ENCODE peak calls at places on chromosomes 13 and 19, in eight cellular contexts. P is K562, C is psoas muscle, Z is stomach, F is aorta, N is pancreas, W is DND-41, M is ovary. E is an unnamed sample.

GRCh38 chr13:41603917-41604316 is 146.6 kb downstream of the RGCC start:
- DNase-seq in P (peak; percentile 11), C (peak; percentile 33), Z (no peak), F (no peak), N (no peak), W (no peak), M (no peak), E (peak; percentile 37)

GRCh38 chr13:112616586-112617381 is 28.8 kb upstream of the TUBGCP3 start:
- DNase-seq in P (peak; percentile 57), C (no peak), Z (no peak), F (no peak), N (no peak), W (peak; percentile 48), M (no peak), E (peak; percentile 46)

GRCh38 chr19:17125728-17126677 is 50.4 kb downstream of the MYO9B start:
- DNase-seq in P (no peak), C (peak; percentile 66), Z (peak; percentile 47), F (peak; percentile 90), N (no peak), W (peak; percentile 71), M (no peak), E (peak; percentile 94)

GRCh38 chr13:52845766-52846566 is 2.5 kb downstream of the PCDH8 start:
- DNase-seq in P (no peak), C (peak; percentile 22), Z (no peak), F (peak; percentile 77), N (peak; percentile 80), W (no peak), M (no peak), E (peak; percentile 65)

GRCh38 chr19:51097166-51097736 is 11.0 kb downstream of the CTU1 start:
- DNase-seq in P (peak; percentile 76), C (peak; percentile 47), Z (peak; percentile 77), F (peak; percentile 91), N (no peak), W (peak; percentile 44), M (peak; percentile 78), E (peak; percentile 75)

GRCh38 chr13:76641056-76641455 is 245.1 kb downstream of the KCTD12 start:
- DNase-seq in P (no peak), C (no peak), Z (no peak), F (no peak), N (no peak), W (no peak), M (no peak), E (no peak)

GRCh38 chr13:29131881-29132668 is 311.9 kb downstream of the MTUS2 start:
- DNase-seq in P (no peak), C (no peak), Z (no peak), F (no peak), N (no peak), W (no peak), M (no peak), E (no peak)

GRCh38 chr13:36606060-36606459 is 67.8 kb upstream of the SERTM1 start:
- DNase-seq in P (no peak), C (no peak), Z (no peak), F (no peak), N (no peak), W (no peak), M (no peak), E (no peak)

GRCh38 chr19:4367781-4368127 is 24.4 kb downstream of the MPND start:
- DNase-seq in P (no peak), C (no peak), Z (no peak), F (no peak), N (no peak), W (no peak), M (no peak), E (no peak)

GRCh38 chr19:4368128-4368820 is 24.9 kb downstream of the MPND start:
- DNase-seq in P (no peak), C (no peak), Z (no peak), F (no peak), N (peak; percentile 65), W (no peak), M (no peak), E (peak; percentile 53)

GRCh38 chr19:4365791-4366665 is 22.7 kb downstream of the MPND start:
- DNase-seq in P (no peak), C (no peak), Z (no peak), F (no peak), N (no peak), W (no peak), M (no peak), E (no peak)

GRCh38 chr19:4366666-4367335 is 23.4 kb downstream of the MPND start:
- DNase-seq in P (no peak), C (no peak), Z (no peak), F (peak; percentile 66), N (no peak), W (no peak), M (no peak), E (no peak)

DNA sequence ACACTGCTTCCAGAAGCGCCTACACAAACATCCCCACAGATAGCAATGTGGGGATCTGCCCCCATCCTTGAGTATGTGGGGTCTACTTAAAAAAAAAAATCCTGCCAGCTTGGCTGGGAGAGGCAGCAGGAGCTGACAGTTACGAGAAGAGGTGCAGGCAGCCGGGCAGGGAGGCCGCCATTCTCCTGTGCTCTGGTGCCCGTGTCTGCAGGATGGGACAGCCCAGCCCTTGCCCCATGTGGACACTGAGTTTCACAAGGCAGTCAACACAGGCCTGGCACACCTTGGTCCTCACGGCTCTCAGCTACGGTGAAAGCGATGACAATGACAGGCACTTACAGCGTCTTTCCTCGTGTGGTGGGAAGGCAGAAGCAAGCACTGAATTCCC is 24.0 kb downstream of the MPND start:
- DNase-seq in P (no peak), C (no peak), Z (no peak), F (no peak), N (peak; percentile 20), W (no peak), M (no peak), E (no peak)
- H3K36me3 ChIP-seq in P (peaks cover 82% of the 10 kb centered on the region), C (no peaks in the 10 kb centered on the region), Z (peaks cover 51% of the 10 kb centered on the region), F (no peaks in the 10 kb centered on the region), N (peaks cover 11% of the 10 kb centered on the region), W (peaks cover 60% of the 10 kb centered on the region), M (no peaks in the 10 kb centered on the region), E (peaks cover 42% of the 10 kb centered on the region)

GRCh38 chr19:10687518-10688288 is 13.5 kb upstream of the QTRT1 start:
- DNase-seq in P (no peak), C (no peak), Z (no peak), F (no peak), N (peak; percentile 74), W (no peak), M (no peak), E (no peak)

GRCh38 chr19:10686193-10686592 is 15.0 kb upstream of the QTRT1 start:
- DNase-seq in P (no peak), C (no peak), Z (no peak), F (no peak), N (no peak), W (no peak), M (no peak), E (no peak)

GRCh38 chr19:10690351-10690781 is 10.9 kb upstream of the QTRT1 start:
- DNase-seq in P (no peak), C (no peak), Z (peak; percentile 59), F (no peak), N (no peak), W (no peak), M (no peak), E (peak; percentile 39)

GRCh38 chr19:10686661-10687517 is 14.3 kb upstream of the QTRT1 start:
- DNase-seq in P (no peak), C (no peak), Z (no peak), F (no peak), N (peak; percentile 55), W (no peak), M (no peak), E (no peak)

GRCh38 chr19:10688545-10689280 is 12.5 kb upstream of the QTRT1 start:
- DNase-seq in P (no peak), C (no peak), Z (no peak), F (no peak), N (peak; percentile 60), W (no peak), M (no peak), E (no peak)
- H3K36me3 ChIP-seq in P (peaks cover 89% of the 10 kb centered on the region), C (peaks cover 1% of the 10 kb centered on the region), Z (peaks cover 91% of the 10 kb centered on the region), F (no peaks in the 10 kb centered on the region), N (peaks cover 21% of the 10 kb centered on the region), W (peaks cover 91% of the 10 kb centered on the region), M (no peaks in the 10 kb centered on the region), E (peaks cover 90% of the 10 kb centered on the region)

GRCh38 chr19:46386996-46387712 is 26.2 kb downstream of the CCDC8 start:
- DNase-seq in P (no peak), C (no peak), Z (no peak), F (no peak), N (no peak), W (no peak), M (no peak), E (no peak)

GRCh38 chr19:46383846-46384245 is 29.5 kb downstream of the CCDC8 start:
- DNase-seq in P (no peak), C (no peak), Z (no peak), F (peak; percentile 63), N (peak; percentile 67), W (no peak), M (no peak), E (no peak)

GRCh38 chr19:46386151-46386550 is 27.2 kb downstream of the CCDC8 start:
- DNase-seq in P (no peak), C (no peak), Z (no peak), F (peak; percentile 41), N (peak; percentile 57), W (no peak), M (no peak), E (no peak)

GRCh38 chr19:46384396-46384795 is 29.0 kb downstream of the CCDC8 start:
- DNase-seq in P (no peak), C (no peak), Z (no peak), F (peak; percentile 68), N (no peak), W (no peak), M (no peak), E (no peak)

DNA sequence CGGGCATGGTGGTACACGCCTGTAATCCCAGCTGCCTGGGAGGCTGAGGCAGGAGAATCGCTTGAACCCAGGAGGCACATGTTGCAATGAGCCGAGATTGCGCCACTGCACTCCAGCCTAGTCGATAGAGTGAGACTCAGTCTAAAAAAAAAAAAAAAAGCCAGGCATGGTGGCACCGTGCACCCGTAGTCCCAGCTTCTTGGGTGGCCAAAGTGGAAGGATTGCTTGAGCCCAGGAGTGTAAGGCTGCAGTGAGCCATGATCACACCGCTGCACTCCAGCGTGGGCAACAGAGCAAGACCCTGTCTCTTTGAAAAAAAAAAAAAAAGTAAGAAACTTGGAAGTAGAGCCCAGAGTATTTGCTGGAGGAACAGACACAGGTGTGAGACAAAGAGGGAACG is 27.7 kb downstream of the CCDC8 start:
- DNase-seq in P (no peak), C (no peak), Z (no peak), F (peak; percentile 26), N (no peak), W (no peak), M (no peak), E (no peak)
- H3K36me3 ChIP-seq in P (peaks cover 89% of the 10 kb centered on the region), C (peaks cover 6% of the 10 kb centered on the region), Z (peaks cover 97% of the 10 kb centered on the region), F (no peaks in the 10 kb centered on the region), N (peaks cover 15% of the 10 kb centered on the region), W (peaks cover 97% of the 10 kb centered on the region), M (no peaks in the 10 kb centered on the region), E (peaks cover 84% of the 10 kb centered on the region)

GRCh38 chr13:48518083-48518482 is 14.8 kb downstream of the RCBTB2 start:
- DNase-seq in P (no peak), C (no peak), Z (no peak), F (no peak), N (no peak), W (no peak), M (no peak), E (no peak)

GRCh38 chr13:48511621-48512232 is 21.2 kb downstream of the RCBTB2 start:
- DNase-seq in P (no peak), C (peak; percentile 34), Z (no peak), F (no peak), N (no peak), W (no peak), M (peak; percentile 50), E (peak; percentile 52)

GRCh38 chr13:48514776-48515175 is 18.1 kb downstream of the RCBTB2 start:
- DNase-seq in P (no peak), C (no peak), Z (no peak), F (no peak), N (no peak), W (no peak), M (no peak), E (no peak)

DNA sequence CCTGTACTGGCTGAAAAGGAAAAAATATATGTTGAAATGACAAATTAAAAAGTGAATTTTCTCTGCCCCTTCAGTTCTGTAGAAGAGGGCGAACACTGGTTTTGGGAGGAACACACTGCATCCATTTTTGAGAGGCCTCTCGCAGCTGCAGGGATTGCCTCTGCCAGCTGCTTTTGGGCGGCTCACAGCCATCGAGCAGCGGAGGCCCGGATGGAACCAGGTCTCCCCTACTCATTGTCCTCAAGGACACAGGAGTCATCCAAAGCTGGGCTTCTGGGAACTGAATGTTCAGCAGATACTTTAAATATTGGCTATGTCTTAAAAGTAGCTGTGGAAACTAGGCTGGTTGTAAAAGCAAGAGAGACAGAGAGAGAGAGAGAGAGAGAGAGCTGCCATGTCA is 17.1 kb downstream of the RCBTB2 start:
- DNase-seq in P (no peak), C (peak; percentile 25), Z (no peak), F (no peak), N (no peak), W (no peak), M (no peak), E (no peak)
- H3K36me3 ChIP-seq in P (no peaks in the 10 kb centered on the region), C (peaks cover 5% of the 10 kb centered on the region), Z (peaks cover 28% of the 10 kb centered on the region), F (no peaks in the 10 kb centered on the region), N (no peaks in the 10 kb centered on the region), W (peaks cover 21% of the 10 kb centered on the region), M (no peaks in the 10 kb centered on the region), E (no peaks in the 10 kb centered on the region)

E was measured in BE2C.